ENCODE peak calls at places on chromosomes 5 and 9, in four cellular contexts. B is GM12891, F is HepG2, G is GM12878. H is an unnamed sample.

GRCh38 chr9:86655147-86655546 is 292.2 kb downstream of the GAS1 start:
- DNase-seq in G (no peak), B (no peak), F (no peak), H (no peak)

GRCh38 chr9:136943291-136944093 is 1.0 kb downstream of the FBXW5 start:
- DNase-seq in B (peak; percentile 79), G (no peak), F (no peak), H (peak; percentile 70)

GRCh38 chr9:115106642-115107041 is 11.3 kb downstream of the TNC start:
- DNase-seq in G (no peak), F (no peak), B (no peak), H (no peak)

GRCh38 chr9:133657120-133657661 is 21.0 kb downstream of the DBH start:
- DNase-seq in G (no peak), F (no peak), B (no peak), H (no peak)

GRCh38 chr9:134779640-134780039 is 101.0 kb upstream of the FCN2 start:
- DNase-seq in F (no peak), B (no peak), G (no peak), H (no peak)

GRCh38 chr5:132205385-132206125 is 22.1 kb downstream of the P4HA2 start:
- DNase-seq in G (no peak), B (no peak), F (no peak), H (no peak)

GRCh38 chr5:108557686-108558085 is 175.8 kb upstream of the FBXL17 start:
- DNase-seq in B (no peak), G (no peak), F (no peak), H (no peak)

GRCh38 chr9:93582115-93582514 is 5.7 kb downstream of the PHF2 start:
- DNase-seq in F (peak; percentile 47), B (no peak), G (no peak), H (no peak)

GRCh38 chr9:33375841-33376321 is 26.5 kb downstream of the AQP7 start:
- DNase-seq in G (no peak), B (no peak), F (no peak), H (no peak)

GRCh38 chr5:150320048-150320555 is 17.4 kb upstream of the ARSI start:
- DNase-seq in B (no peak), F (no peak), G (no peak), H (no peak)

GRCh38 chr5:78835176-78835575 is 149.9 kb downstream of the ARSB start:
- DNase-seq in F (no peak), B (no peak), G (no peak), H (no peak)

GRCh38 chr9:70639853-70640814 is 225.7 kb upstream of the KLF9 start:
- DNase-seq in B (no peak), F (peak; percentile 6), G (no peak), H (no peak)

GRCh38 chr9:134620751-134621557 is 20.6 kb upstream of the COL5A1 start:
- DNase-seq in G (no peak), B (no peak), F (no peak), H (no peak)

GRCh38 chr9:37937403-37937802 is 33.5 kb upstream of the SLC25A51 start:
- DNase-seq in F (no peak), G (no peak), B (no peak), H (no peak)

GRCh38 chr5:105924366-105924765 is 1746.4 kb downstream of the EFNA5 start:
- DNase-seq in B (no peak), G (no peak), F (no peak), H (no peak)

GRCh38 chr5:1509346-1510085 is 14.2 kb downstream of the LPCAT1 start:
- DNase-seq in F (no peak), G (no peak), B (no peak), H (no peak)

GRCh38 chr5:83509535-83509934 is 38.0 kb downstream of the VCAN start:
- DNase-seq in F (no peak), B (no peak), G (no peak), H (no peak)

GRCh38 chr5:138240690-138241385 is 27.7 kb upstream of the CDC23 start:
- DNase-seq in B (no peak), F (no peak), G (no peak), H (no peak)

GRCh38 chr5:60248900-60249299 is 355.4 kb upstream of the PDE4D start:
- DNase-seq in F (no peak), B (peak; percentile 1), G (peak; percentile 70), H (no peak)

GRCh38 chr5:35598707-35599370 is 18.8 kb upstream of the SPEF2 start:
- DNase-seq in B (no peak), G (no peak), F (peak; percentile 62), H (no peak)

GRCh38 chr9:30967484-30967883 is 1417.0 kb upstream of the ACO1 start:
- DNase-seq in F (no peak), G (no peak), B (no peak), H (no peak)

GRCh38 chr9:110782701-110783100 is 114.1 kb downstream of the MUSK start:
- DNase-seq in F (no peak), B (no peak), G (no peak), H (no peak)

GRCh38 chr9:92963831-92964606 is 16.7 kb downstream of the FGD3 start:
- DNase-seq in F (peak; percentile 39), B (no peak), G (peak; percentile 80), H (no peak)

GRCh38 chr9:122849546-122849945 is 21.2 kb upstream of the PDCL start:
- DNase-seq in G (no peak), F (no peak), B (no peak), H (no peak)

GRCh38 chr9:119154527-119154926 is 214.7 kb downstream of the BRINP1 start:
- DNase-seq in F (no peak), B (no peak), G (no peak), H (no peak)

GRCh38 chr9:107693620-107694326 is 204.2 kb upstream of the KLF4 start:
- DNase-seq in B (no peak), G (no peak), F (no peak), H (no peak)

GRCh38 chr5:68264024-68264956 is 48.7 kb downstream of the PIK3R1 start:
- DNase-seq in B (no peak), G (no peak), F (peak; percentile 86), H (no peak)

GRCh38 chr9:15086096-15087030 is 176.1 kb upstream of the FREM1 start:
- DNase-seq in F (no peak), G (no peak), B (no peak), H (no peak)
- TF ChIP-seq TAF1 in F (no peak), G (no peak), B (no peak), H (no peak)

GRCh38 chr5:91379602-91380490 is 3.3 kb downstream of the ARRDC3 start:
- DNase-seq in F (peak; percentile 89), B (peak; percentile 53), G (peak; percentile 49), H (peak; percentile 49)
- TF ChIP-seq POLR2A in F (no peak), B (peak; percentile 38), G (peak; percentile 79), H (no peak)

GRCh38 chr9:99178912-99179872 is 42.5 kb downstream of the ALG2 start:
- DNase-seq in B (no peak), G (no peak), F (no peak), H (no peak)

GRCh38 chr9:99180662-99181061 is 41.1 kb downstream of the ALG2 start:
- DNase-seq in F (no peak), B (no peak), G (no peak), H (no peak)

GRCh38 chr9:99181621-99182020 is 40.1 kb downstream of the ALG2 start:
- DNase-seq in B (no peak), G (peak; percentile 85), F (no peak), H (no peak)

GRCh38 chr9:99181206-99181605 is 40.5 kb downstream of the ALG2 start:
- DNase-seq in G (no peak), B (no peak), F (no peak), H (no peak)

GRCh38 chr9:99180199-99180598 is 41.5 kb downstream of the ALG2 start:
- DNase-seq in B (no peak), F (no peak), G (no peak), H (no peak)
- TF ChIP-seq TAF1 in B (no peak), F (no peak), G (no peak), H (no peak)

GRCh38 chr9:96482471-96482870 is 32.5 kb downstream of the HABP4 start:
- DNase-seq in B (no peak), G (no peak), F (no peak), H (no peak)

GRCh38 chr9:96478829-96479371 is 28.9 kb downstream of the HABP4 start:
- DNase-seq in F (no peak), B (no peak), G (peak; percentile 32), H (no peak)

GRCh38 chr9:96480736-96481135 is 30.8 kb downstream of the HABP4 start:
- DNase-seq in G (no peak), F (no peak), B (no peak), H (no peak)

GRCh38 chr9:96476013-96476412 is 26.0 kb downstream of the HABP4 start:
- DNase-seq in B (no peak), F (no peak), G (no peak), H (no peak)

GRCh38 chr9:96476591-96476990 is 26.6 kb downstream of the HABP4 start:
- DNase-seq in F (no peak), B (no peak), G (no peak), H (no peak)
- TF ChIP-seq POLR2A in F (no peak), B (no peak), G (no peak), H (no peak)

GRCh38 chr5:32589431-32589830 is 4.1 kb downstream of the SUB1 start:
- DNase-seq in F (no peak), G (no peak), B (no peak), H (no peak)
- TF ChIP-seq TAF1 in F (no peak), G (no peak), B (no peak), H (no peak)

GRCh38 chr5:140398379-140398811 is 3.2 kb upstream of the ANKHD1 start:
- DNase-seq in G (no peak), B (no peak), F (peak; percentile 20), H (no peak)

GRCh38 chr5:140403613-140404012 is 2.0 kb downstream of the ANKHD1 start:
- DNase-seq in G (no peak), F (no peak), B (no peak), H (no peak)

GRCh38 chr5:140401362-140402257 is at the start of gene ANKHD1:
- DNase-seq in F (peak; percentile 100), G (peak; percentile 100), B (peak; percentile 79), H (peak; percentile 77)

GRCh38 chr5:140400730-140401361 is 787 bp upstream of the ANKHD1 start:
- DNase-seq in G (peak; percentile 95), B (peak; percentile 75), F (peak; percentile 96), H (peak; percentile 74)

GRCh38 chr5:140402258-140403074 is 833 bp downstream of the ANKHD1 start:
- DNase-seq in B (peak; percentile 21), G (peak; percentile 27), F (peak; percentile 85), H (peak; percentile 7)
- TF ChIP-seq POLR2A in B (no peak), G (no peak), F (peak; percentile 71), H (no peak)

GRCh38 chr5:93058309-93058708 is 522.7 kb downstream of the NR2F1-AS1 start:
- DNase-seq in B (no peak), G (no peak), F (no peak), H (no peak)
- TF ChIP-seq TAF1 in B (no peak), G (no peak), F (no peak), H (no peak)

GRCh38 chr5:36740259-36740898 is 134.0 kb downstream of the SLC1A3 start:
- DNase-seq in B (no peak), G (no peak), F (no peak), H (no peak)
- TF ChIP-seq POLR2A in B (no peak), G (no peak), F (no peak), H (no peak)

H was measured in GM12892.